ENCODE peak calls at places on chromosomes 11 and 22, in four cellular contexts. One of them, this sample, is unnamed.

GRCh38 chr11:68664141-68664540 is 20.2 kb upstream of the GAL start:
- DNase-seq in MCF 10A: no peak
- DNase-seq in AG04449: no peak
- DNase-seq in cardiac fibroblast: no peak
- DNase-seq in this sample: no peak

GRCh38 chr11:75203641-75204011 is 36.9 kb upstream of the TPBGL start:
- DNase-seq in MCF 10A: no peak
- DNase-seq in AG04449: no peak
- DNase-seq in cardiac fibroblast: no peak
- DNase-seq in this sample: no peak

GRCh38 chr11:706957-707816 is 1.2 kb downstream of the EPS8L2 start:
- DNase-seq in MCF 10A: peak
- DNase-seq in AG04449: no peak
- DNase-seq in cardiac fibroblast: peak
- DNase-seq in this sample: no peak

GRCh38 chr11:78099671-78100070 is 20.0 kb upstream of the NDUFC2 start:
- DNase-seq in MCF 10A: no peak
- DNase-seq in AG04449: no peak
- DNase-seq in cardiac fibroblast: no peak
- DNase-seq in this sample: no peak

GRCh38 chr11:14418801-14419417 is 59.9 kb upstream of the RRAS2 start:
- DNase-seq in MCF 10A: peak
- DNase-seq in AG04449: no peak
- DNase-seq in cardiac fibroblast: peak
- DNase-seq in this sample: no peak

GRCh38 chr11:118916842-118917388 is 8.8 kb downstream of the BCL9L start:
- DNase-seq in MCF 10A: peak
- DNase-seq in AG04449: no peak
- DNase-seq in cardiac fibroblast: peak
- DNase-seq in this sample: no peak

GRCh38 chr11:67539588-67539987 is 16.3 kb upstream of the CABP2 start:
- DNase-seq in MCF 10A: no peak
- DNase-seq in AG04449: no peak
- DNase-seq in cardiac fibroblast: no peak
- DNase-seq in this sample: no peak

GRCh38 chr11:50278756-50279155 is 246.1 kb downstream of the OR4C45 start:
- DNase-seq in MCF 10A: no peak
- DNase-seq in AG04449: no peak
- DNase-seq in cardiac fibroblast: no peak
- DNase-seq in this sample: no peak

GRCh38 chr11:73965076-73965763 is 14.4 kb downstream of the DNAJB13 start:
- DNase-seq in MCF 10A: no peak
- DNase-seq in AG04449: no peak
- DNase-seq in cardiac fibroblast: no peak
- DNase-seq in this sample: no peak

GRCh38 chr11:77249427-77249826 is 52.1 kb downstream of the GDPD4 start:
- DNase-seq in MCF 10A: peak
- DNase-seq in AG04449: no peak
- DNase-seq in cardiac fibroblast: peak
- DNase-seq in this sample: no peak

GRCh38 chr22:48084041-48084748 is 1321.7 kb downstream of the TBC1D22A start:
- DNase-seq in MCF 10A: no peak
- DNase-seq in AG04449: no peak
- DNase-seq in cardiac fibroblast: no peak
- DNase-seq in this sample: no peak

GRCh38 chr22:44215287-44215686 is 34.6 kb downstream of the PARVG start:
- DNase-seq in MCF 10A: no peak
- DNase-seq in AG04449: no peak
- DNase-seq in cardiac fibroblast: no peak
- DNase-seq in this sample: no peak

GRCh38 chr22:46587067-46587471 is 33.1 kb upstream of the GRAMD4 start:
- DNase-seq in MCF 10A: no peak
- DNase-seq in AG04449: no peak
- DNase-seq in cardiac fibroblast: no peak
- DNase-seq in this sample: no peak

GRCh38 chr11:101453682-101454081 is 130.1 kb downstream of the TRPC6 start:
- DNase-seq in MCF 10A: no peak
- DNase-seq in AG04449: no peak
- DNase-seq in cardiac fibroblast: peak
- DNase-seq in this sample: no peak

GRCh38 chr11:446886-447285 is 3.2 kb upstream of the PTDSS2 start:
- DNase-seq in MCF 10A: peak
- DNase-seq in AG04449: no peak
- DNase-seq in cardiac fibroblast: no peak
- DNase-seq in this sample: no peak

GRCh38 chr22:25700996-25701815 is 40.8 kb upstream of the MYO18B start:
- DNase-seq in MCF 10A: no peak
- DNase-seq in AG04449: no peak
- DNase-seq in cardiac fibroblast: no peak
- DNase-seq in this sample: no peak

GRCh38 chr22:48490513-48491411 is 1336.9 kb downstream of the BRD1 start:
- DNase-seq in MCF 10A: no peak
- DNase-seq in AG04449: no peak
- DNase-seq in cardiac fibroblast: no peak
- DNase-seq in this sample: no peak

GRCh38 chr11:65426839-65427690 is 4.5 kb downstream of the NEAT1 start:
- DNase-seq in MCF 10A: peak
- DNase-seq in AG04449: no peak
- DNase-seq in cardiac fibroblast: peak
- DNase-seq in this sample: peak

GRCh38 chr11:121767433-121767832 is 314.7 kb upstream of the SORL1-AS1 start:
- DNase-seq in MCF 10A: no peak
- DNase-seq in AG04449: no peak
- DNase-seq in cardiac fibroblast: no peak
- DNase-seq in this sample: no peak

GRCh38 chr11:8038811-8039529 is 42.0 kb upstream of the TUB start:
- DNase-seq in MCF 10A: no peak
- DNase-seq in AG04449: no peak
- DNase-seq in cardiac fibroblast: no peak
- DNase-seq in this sample: no peak

GRCh38 chr11:95522871-95523270 is 266.7 kb downstream of the FAM76B start:
- DNase-seq in MCF 10A: peak
- DNase-seq in AG04449: no peak
- DNase-seq in cardiac fibroblast: no peak
- DNase-seq in this sample: no peak

GRCh38 chr11:119388103-119388502 is 6.6 kb upstream of the USP2 start:
- DNase-seq in MCF 10A: no peak
- DNase-seq in AG04449: no peak
- DNase-seq in cardiac fibroblast: no peak
- DNase-seq in this sample: no peak

GRCh38 chr22:24145446-24146189 is 35.7 kb upstream of the SUSD2 start:
- DNase-seq in MCF 10A: no peak
- DNase-seq in AG04449: no peak
- DNase-seq in cardiac fibroblast: no peak
- DNase-seq in this sample: no peak

GRCh38 chr11:799641-800316 is 1.7 kb upstream of the SLC25A22 start:
- DNase-seq in MCF 10A: no peak
- DNase-seq in AG04449: no peak
- DNase-seq in cardiac fibroblast: no peak
- DNase-seq in this sample: no peak

GRCh38 chr22:20458530-20459151 is 21.0 kb upstream of the SCARF2 start:
- DNase-seq in MCF 10A: no peak
- DNase-seq in AG04449: no peak
- DNase-seq in cardiac fibroblast: no peak
- DNase-seq in this sample: no peak

GRCh38 chr11:69220581-69221051 is 64.9 kb downstream of the SMIM38 start:
- DNase-seq in MCF 10A: no peak
- DNase-seq in AG04449: no peak
- DNase-seq in cardiac fibroblast: no peak
- DNase-seq in this sample: peak

GRCh38 chr22:33875316-33875715 is 45.0 kb downstream of the LARGE1 start:
- DNase-seq in MCF 10A: no peak
- DNase-seq in AG04449: no peak
- DNase-seq in cardiac fibroblast: no peak
- DNase-seq in this sample: no peak

GRCh38 chr11:19987243-19987870 is 172.9 kb downstream of the DBX1 start:
- DNase-seq in MCF 10A: no peak
- DNase-seq in AG04449: no peak
- DNase-seq in cardiac fibroblast: no peak
- DNase-seq in this sample: no peak

GRCh38 chr11:42237701-42238235 is 778.3 kb upstream of the LRRC4C start:
- DNase-seq in MCF 10A: peak
- DNase-seq in AG04449: peak
- DNase-seq in cardiac fibroblast: peak
- DNase-seq in this sample: no peak

GRCh38 chr11:76207642-76208378 is 1.5 kb upstream of the WNT11 start:
- DNase-seq in MCF 10A: peak
- DNase-seq in AG04449: no peak
- DNase-seq in cardiac fibroblast: peak
- DNase-seq in this sample: peak

GRCh38 chr11:8283510-8284272 is 20.0 kb upstream of the LMO1 start:
- DNase-seq in MCF 10A: no peak
- DNase-seq in AG04449: no peak
- DNase-seq in cardiac fibroblast: no peak
- DNase-seq in this sample: no peak

GRCh38 chr11:64044730-64045386 is 9.1 kb downstream of the FLRT1 start:
- DNase-seq in MCF 10A: no peak
- DNase-seq in AG04449: no peak
- DNase-seq in cardiac fibroblast: no peak
- DNase-seq in this sample: no peak

GRCh38 chr11:38835986-38836385 is 2237.9 kb upstream of the RAG2 start:
- DNase-seq in MCF 10A: peak
- DNase-seq in AG04449: no peak
- DNase-seq in cardiac fibroblast: no peak
- DNase-seq in this sample: no peak

GRCh38 chr11:69711824-69712801 is 8.3 kb upstream of the FGF19 start:
- DNase-seq in MCF 10A: no peak
- DNase-seq in AG04449: no peak
- DNase-seq in cardiac fibroblast: no peak
- DNase-seq in this sample: no peak

GRCh38 chr11:44628730-44629361 is 63.4 kb downstream of the CD82 start:
- DNase-seq in MCF 10A: no peak
- DNase-seq in AG04449: no peak
- DNase-seq in cardiac fibroblast: no peak
- DNase-seq in this sample: peak

GRCh38 chr11:32920570-32920969 is 28.0 kb downstream of the QSER1 start:
- DNase-seq in MCF 10A: no peak
- DNase-seq in AG04449: no peak
- DNase-seq in cardiac fibroblast: no peak
- DNase-seq in this sample: no peak

GRCh38 chr11:127628463-127628785 is 627.9 kb upstream of the KIRREL3 start:
- DNase-seq in MCF 10A: no peak
- DNase-seq in AG04449: no peak
- DNase-seq in cardiac fibroblast: no peak
- DNase-seq in this sample: no peak

DNA sequence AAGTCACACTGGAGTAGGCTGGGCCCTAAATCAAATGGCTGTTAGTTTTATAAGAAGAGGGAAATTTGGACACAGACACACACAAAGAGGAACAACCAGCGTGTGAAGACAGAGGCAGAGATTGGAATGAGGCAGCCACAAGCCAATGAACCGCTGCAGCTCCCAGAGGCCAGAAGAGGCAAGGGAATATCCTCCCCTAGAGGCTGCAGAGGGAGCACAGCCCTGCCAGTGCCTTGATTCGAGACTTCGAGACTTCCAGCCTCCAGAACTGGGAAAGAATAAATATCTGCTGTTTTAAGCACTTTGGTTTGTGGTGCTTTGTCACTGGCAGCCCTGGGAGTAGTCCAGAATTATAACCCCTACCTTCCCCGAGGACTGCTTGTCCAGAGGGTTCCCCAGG is 484.4 kb downstream of the MN1 start:
- DNase-seq in MCF 10A: peak
- DNase-seq in AG04449: no peak
- DNase-seq in cardiac fibroblast: peak
- DNase-seq in this sample: no peak
- TF ChIP-seq CTCF in MCF 10A: no peak
- TF ChIP-seq CTCF in AG04449: no peak
- TF ChIP-seq CTCF in cardiac fibroblast: peak
- TF ChIP-seq CTCF in this sample: no peak

DNA sequence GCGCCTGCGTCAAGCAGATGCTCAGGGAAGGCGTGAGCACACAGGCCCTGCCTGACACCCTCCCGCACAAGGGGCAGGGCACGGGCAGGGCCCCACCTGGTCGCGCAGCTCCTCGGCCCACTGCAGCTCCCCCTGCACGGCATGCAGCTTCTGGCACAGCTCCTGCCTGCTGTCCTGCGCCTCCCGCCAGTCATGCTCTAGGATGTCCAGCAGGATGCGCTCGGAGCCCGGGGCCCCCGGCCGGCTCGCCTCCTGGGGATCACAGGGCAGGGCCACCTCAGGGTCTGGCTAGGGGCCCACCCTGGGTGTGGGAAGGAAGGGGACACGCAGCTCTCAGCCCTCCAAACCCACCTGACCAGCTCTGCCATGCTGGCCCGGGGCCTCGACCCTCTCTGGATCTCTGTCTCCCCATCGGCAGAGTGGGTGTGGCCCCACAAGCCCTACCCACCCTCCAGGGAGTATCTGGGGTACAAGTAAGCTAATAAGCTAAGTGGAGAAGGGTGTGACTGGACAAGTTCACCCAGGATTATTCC is 10.7 kb downstream of the CARD10 start:
- DNase-seq in MCF 10A: no peak
- DNase-seq in AG04449: no peak
- DNase-seq in cardiac fibroblast: no peak
- DNase-seq in this sample: no peak
- TF ChIP-seq CTCF in MCF 10A: no peak
- TF ChIP-seq CTCF in AG04449: no peak
- TF ChIP-seq CTCF in cardiac fibroblast: no peak
- TF ChIP-seq CTCF in this sample: no peak

DNA sequence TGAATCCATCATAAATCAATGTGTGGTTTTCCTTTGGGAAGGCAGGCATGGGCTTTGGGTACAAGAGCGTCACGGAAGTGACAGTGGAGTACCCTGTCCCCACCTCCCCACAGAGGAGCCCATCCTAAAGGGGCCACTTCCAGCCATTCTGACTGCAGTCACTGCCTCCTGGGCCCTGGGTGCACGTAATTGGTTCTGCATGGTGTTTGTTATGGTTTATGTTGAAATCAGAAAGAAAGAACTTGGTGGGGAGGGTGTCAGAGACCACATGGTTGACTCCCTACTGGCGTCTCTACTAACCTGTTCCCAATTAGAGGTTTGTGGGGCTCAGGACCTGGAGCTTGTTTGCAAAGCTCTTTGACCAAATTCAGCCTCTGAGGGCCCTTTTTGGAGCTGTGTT is 40.8 kb downstream of the RIBC2 start:
- DNase-seq in MCF 10A: no peak
- DNase-seq in AG04449: no peak
- DNase-seq in cardiac fibroblast: no peak
- DNase-seq in this sample: no peak
- TF ChIP-seq CTCF in MCF 10A: no peak
- TF ChIP-seq CTCF in AG04449: no peak
- TF ChIP-seq CTCF in cardiac fibroblast: no peak
- TF ChIP-seq CTCF in this sample: no peak

GRCh38 chr11:113372317-113372716 is 15.3 kb upstream of the ANKK1 start:
- DNase-seq in MCF 10A: no peak
- DNase-seq in AG04449: no peak
- DNase-seq in cardiac fibroblast: no peak
- DNase-seq in this sample: no peak
- TF ChIP-seq CTCF in MCF 10A: no peak
- TF ChIP-seq CTCF in AG04449: no peak
- TF ChIP-seq CTCF in cardiac fibroblast: no peak
- TF ChIP-seq CTCF in this sample: no peak

GRCh38 chr11:108788565-108789199 is 123.8 kb downstream of the DDX10 start:
- DNase-seq in MCF 10A: peak
- DNase-seq in AG04449: no peak
- DNase-seq in cardiac fibroblast: peak
- DNase-seq in this sample: no peak
- TF ChIP-seq CTCF in MCF 10A: peak
- TF ChIP-seq CTCF in AG04449: peak
- TF ChIP-seq CTCF in cardiac fibroblast: peak
- TF ChIP-seq CTCF in this sample: no peak

This sample was measured in omental fat pad.